ENCODE peak calls at places on chromosome 10, in seven cellular contexts. R, A, W, F, Q, V and S are unnamed samples.

GRCh38 chr10:24556746-24557742 is 166.6 kb downstream of the ARHGAP21 start:
- DNase-seq in Q (no peak), A (no peak), V (peak; percentile 79), R (peak; percentile 89), W (no peak), F (peak; percentile 68), S (no peak)

GRCh38 chr10:101032637-101033201 is 1.7 kb downstream of the SFXN3 start:
- DNase-seq in Q (no peak), A (no peak), W (no peak), R (peak; percentile 88), V (peak; percentile 79), F (peak; percentile 94), S (peak; percentile 76)

GRCh38 chr10:101781984-101782810 is 1.0 kb downstream of the NPM3 start:
- DNase-seq in V (no peak), Q (no peak), F (no peak), R (no peak), A (no peak), W (no peak), S (no peak)

GRCh38 chr10:113347508-113347907 is 205.3 kb upstream of the HABP2 start:
- DNase-seq in V (no peak), W (no peak), F (no peak), A (no peak), Q (no peak), R (no peak), S (no peak)

GRCh38 chr10:102400598-102401321 is 5.3 kb downstream of the NFKB2 start:
- DNase-seq in V (no peak), R (no peak), W (peak; percentile 33), A (no peak), F (no peak), Q (no peak), S (no peak)

GRCh38 chr10:79422178-79422892 is 23.1 kb downstream of the ZCCHC24 start:
- DNase-seq in F (peak; percentile 24), V (no peak), Q (no peak), W (no peak), R (peak; percentile 92), A (no peak), S (no peak)

GRCh38 chr10:91163269-91163708 is 57.2 kb upstream of the PCGF5 start:
- DNase-seq in A (peak; percentile 68), R (peak; percentile 65), V (peak; percentile 15), F (peak; percentile 55), W (peak; percentile 87), Q (peak; percentile 42), S (peak; percentile 57)

GRCh38 chr10:7872041-7872442 is 53.7 kb downstream of the TAF3 start:
- DNase-seq in V (peak; percentile 28), A (no peak), W (no peak), Q (no peak), F (peak; percentile 11), R (peak; percentile 35), S (no peak)

GRCh38 chr10:132357286-132358058 is 25.5 kb downstream of the LRRC27 start:
- DNase-seq in W (no peak), R (no peak), F (no peak), A (no peak), Q (no peak), V (no peak), S (no peak)

GRCh38 chr10:78337646-78338391 is 304.2 kb downstream of the RPS24 start:
- DNase-seq in Q (no peak), F (no peak), V (no peak), R (no peak), A (no peak), W (no peak), S (no peak)

GRCh38 chr10:97726636-97727178 is 10.2 kb upstream of the ZFYVE27 start:
- DNase-seq in W (no peak), F (peak; percentile 84), Q (no peak), A (no peak), V (peak; percentile 81), R (peak; percentile 86), S (no peak)

GRCh38 chr10:85978566-85979358 is 387.8 kb downstream of the GRID1 start:
- DNase-seq in V (no peak), F (no peak), W (no peak), A (no peak), Q (no peak), R (no peak), S (no peak)

GRCh38 chr10:94102436-94102835 is 108.7 kb downstream of the PLCE1 start:
- DNase-seq in W (no peak), R (no peak), V (no peak), A (no peak), Q (no peak), F (no peak), S (no peak)

GRCh38 chr10:103394180-103394579 is 2.1 kb downstream of the ATP5MK start:
- DNase-seq in Q (no peak), A (no peak), R (peak; percentile 21), F (no peak), V (peak; percentile 21), W (no peak), S (no peak)

GRCh38 chr10:98224509-98224908 is 43.5 kb downstream of the LOXL4 start:
- DNase-seq in V (no peak), Q (no peak), A (no peak), W (no peak), R (no peak), F (no peak), S (no peak)

GRCh38 chr10:74437822-74438221 is 286.8 kb downstream of the ADK start:
- DNase-seq in Q (no peak), W (no peak), V (peak; percentile 80), R (peak; percentile 50), F (peak; percentile 78), A (no peak), S (no peak)

GRCh38 chr10:17685227-17685840 is 41.4 kb downstream of the STAM start:
- DNase-seq in V (no peak), W (no peak), R (no peak), A (no peak), Q (no peak), F (no peak), S (no peak)

GRCh38 chr10:130857631-130858295 is 453.8 kb downstream of the TCERG1L start:
- DNase-seq in V (no peak), A (no peak), W (no peak), F (no peak), Q (no peak), R (no peak), S (no peak)

GRCh38 chr10:60172363-60172990 is 217.2 kb downstream of the ANK3 start:
- DNase-seq in W (no peak), V (no peak), F (no peak), R (no peak), A (no peak), Q (no peak), S (no peak)

GRCh38 chr10:74063256-74063655 is 65.3 kb downstream of the VCL start:
- DNase-seq in A (no peak), W (no peak), R (peak; percentile 38), F (peak; percentile 42), Q (no peak), V (no peak), S (no peak)

GRCh38 chr10:70476249-70477035 is 2.1 kb upstream of the PALD1 start:
- DNase-seq in V (no peak), R (no peak), W (no peak), Q (no peak), A (no peak), F (no peak), S (no peak)

GRCh38 chr10:66586073-66586472 is 339.8 kb upstream of the LRRTM3 start:
- DNase-seq in A (no peak), R (peak; percentile 6), W (no peak), F (peak; percentile 35), V (no peak), Q (no peak), S (no peak)

GRCh38 chr10:75739454-75740143 is 308.2 kb downstream of the LRMDA start:
- DNase-seq in V (no peak), Q (no peak), A (no peak), R (no peak), F (no peak), W (no peak), S (no peak)

GRCh38 chr10:93072225-93072712 is 1.4 kb upstream of the CYP26A1 start:
- DNase-seq in W (no peak), Q (no peak), F (no peak), R (no peak), V (no peak), A (no peak), S (no peak)

GRCh38 chr10:132649651-132650360 is 112.2 kb downstream of the INPP5A start:
- DNase-seq in Q (no peak), V (no peak), F (no peak), A (no peak), R (no peak), W (no peak), S (no peak)

GRCh38 chr10:77626266-77626935 is 11.2 kb downstream of the KCNMA1 start:
- DNase-seq in V (no peak), R (no peak), A (no peak), W (no peak), Q (no peak), F (peak; percentile 49), S (no peak)

GRCh38 chr10:80520661-80521488 is 16.8 kb upstream of the SH2D4B start:
- DNase-seq in Q (no peak), F (no peak), A (no peak), R (no peak), W (no peak), V (no peak), S (no peak)

GRCh38 chr10:98020254-98020653 is 10.2 kb downstream of the CRTAC1 start:
- DNase-seq in A (no peak), R (no peak), F (no peak), Q (no peak), W (no peak), V (no peak), S (no peak)

GRCh38 chr10:17502788-17503187 is 48.4 kb upstream of the ST8SIA6 start:
- DNase-seq in F (no peak), R (no peak), W (no peak), Q (no peak), V (no peak), A (no peak), S (no peak)

GRCh38 chr10:132078746-132079345 is 13.1 kb downstream of the JAKMIP3 start:
- DNase-seq in R (no peak), W (no peak), V (no peak), Q (no peak), F (no peak), A (peak; percentile 25), S (peak; percentile 27)

GRCh38 chr10:93334901-93335312 is 147.2 kb downstream of the MYOF start:
- DNase-seq in Q (no peak), R (no peak), F (peak; percentile 50), W (no peak), A (no peak), V (peak; percentile 47), S (no peak)

GRCh38 chr10:7480742-7481381 is 70.0 kb upstream of the SFMBT2 start:
- DNase-seq in Q (no peak), W (no peak), V (no peak), F (no peak), R (no peak), A (no peak), S (no peak)